ENCODE peak calls at places on chromosomes 2 and 18, in eight cellular contexts. J, P, Y, F, V, G, I and T are unnamed samples.

GRCh38 chr2:129863350-129863749 is 116.1 kb upstream of the RAB6C start:
- DNase-seq in J (no peak), P (no peak), Y (no peak), F (no peak), V (no peak), G (no peak), I (no peak), T (no peak)

GRCh38 chr18:34956663-34957062 is 84.5 kb upstream of the MAPRE2 start:
- DNase-seq in J (no peak), P (no peak), Y (no peak), F (no peak), V (no peak), G (peak), I (peak), T (no peak)

GRCh38 chr2:119158563-119159347 is at the start of gene C1QL2:
- DNase-seq in J (no peak), P (no peak), Y (no peak), F (no peak), V (no peak), G (no peak), I (no peak), T (no peak)

GRCh38 chr2:101253013-101253712 is 477 bp downstream of the CNOT11 start:
- DNase-seq in J (peak), P (peak), Y (peak), F (peak), V (peak), G (peak), I (peak), T (peak)

GRCh38 chr2:9763356-9764152 is 79.7 kb upstream of the TAF1B start:
- DNase-seq in J (no peak), P (no peak), Y (no peak), F (no peak), V (no peak), G (peak), I (no peak), T (no peak)

GRCh38 chr2:37689751-37690150 is 18.3 kb upstream of the CDC42EP3 start:
- DNase-seq in J (no peak), P (peak), Y (no peak), F (no peak), V (no peak), G (no peak), I (no peak), T (no peak)

GRCh38 chr2:177763532-177764265 is 308.9 kb downstream of the PDE11A start:
- DNase-seq in J (peak), P (peak), Y (peak), F (no peak), V (peak), G (peak), I (peak), T (peak)

GRCh38 chr2:175156534-175156933 is 11.5 kb downstream of the ATF2 start:
- DNase-seq in J (no peak), P (no peak), Y (no peak), F (no peak), V (no peak), G (peak), I (no peak), T (no peak)

GRCh38 chr2:20452551-20452950 is 5.7 kb downstream of the RHOB start:
- DNase-seq in J (peak), P (peak), Y (peak), F (peak), V (no peak), G (peak), I (peak), T (peak)

GRCh38 chr2:10513201-10513600 is 65.1 kb upstream of the ODC1 start:
- DNase-seq in J (no peak), P (no peak), Y (no peak), F (no peak), V (no peak), G (no peak), I (no peak), T (peak)

GRCh38 chr2:102107741-102108070 is 34.8 kb upstream of the IL1R1 start:
- DNase-seq in J (no peak), P (no peak), Y (no peak), F (no peak), V (no peak), G (peak), I (peak), T (no peak)

GRCh38 chr2:128381001-128381938 is 62.6 kb upstream of the HS6ST1 start:
- DNase-seq in J (no peak), P (peak), Y (peak), F (no peak), V (peak), G (peak), I (no peak), T (peak)

GRCh38 chr2:237590272-237591020 is at the start of gene RAB17:
- DNase-seq in J (peak), P (no peak), Y (peak), F (no peak), V (peak), G (no peak), I (peak), T (no peak)

GRCh38 chr18:50341443-50341842 is 33.4 kb upstream of the SKA1 start:
- DNase-seq in J (no peak), P (no peak), Y (no peak), F (no peak), V (no peak), G (no peak), I (no peak), T (no peak)

GRCh38 chr2:96832751-96833507 is 10.9 kb downstream of the ANKRD23 start:
- DNase-seq in J (peak), P (peak), Y (peak), F (no peak), V (peak), G (peak), I (peak), T (no peak)

GRCh38 chr2:24489942-24490673 is 946 bp upstream of the NCOA1 start:
- DNase-seq in J (no peak), P (peak), Y (peak), F (no peak), V (no peak), G (peak), I (peak), T (no peak)

GRCh38 chr2:224158831-224159230 is 119.7 kb upstream of the SERPINE2 start:
- DNase-seq in J (no peak), P (no peak), Y (no peak), F (peak), V (no peak), G (no peak), I (no peak), T (no peak)

GRCh38 chr2:192029089-192029488 is 165.6 kb downstream of the TMEFF2 start:
- DNase-seq in J (no peak), P (no peak), Y (no peak), F (no peak), V (no peak), G (peak), I (peak), T (no peak)

GRCh38 chr18:1458547-1458946 is 553.9 kb downstream of the ADCYAP1 start:
- DNase-seq in J (no peak), P (no peak), Y (no peak), F (no peak), V (no peak), G (no peak), I (no peak), T (no peak)

GRCh38 chr18:44882163-44882881 is 201.6 kb downstream of the SETBP1 start:
- DNase-seq in J (no peak), P (no peak), Y (no peak), F (no peak), V (no peak), G (no peak), I (no peak), T (no peak)

GRCh38 chr2:191020742-191021381 is 6.9 kb upstream of the STAT1 start:
- DNase-seq in J (peak), P (peak), Y (no peak), F (peak), V (no peak), G (peak), I (peak), T (peak)

GRCh38 chr2:95296036-95296435 is 1.1 kb upstream of the KCNIP3 start:
- DNase-seq in J (no peak), P (no peak), Y (no peak), F (no peak), V (no peak), G (no peak), I (no peak), T (no peak)

GRCh38 chr2:141728142-141728541 is 402.7 kb downstream of the LRP1B start:
- DNase-seq in J (no peak), P (no peak), Y (no peak), F (no peak), V (no peak), G (no peak), I (no peak), T (no peak)

GRCh38 chr2:8475349-8476045 is 206.4 kb upstream of the ID2 start:
- DNase-seq in J (no peak), P (no peak), Y (no peak), F (no peak), V (no peak), G (no peak), I (no peak), T (no peak)

GRCh38 chr18:63878343-63878742 is 9.2 kb upstream of the SERPINB2 start:
- DNase-seq in J (no peak), P (no peak), Y (no peak), F (no peak), V (no peak), G (peak), I (peak), T (no peak)

GRCh38 chr2:38178556-38179419 is 102.8 kb upstream of the CYP1B1 start:
- DNase-seq in J (peak), P (peak), Y (no peak), F (no peak), V (no peak), G (peak), I (peak), T (peak)

GRCh38 chr18:22211660-22212059 is 42.3 kb downstream of the GATA6 start:
- DNase-seq in J (peak), P (no peak), Y (no peak), F (no peak), V (no peak), G (no peak), I (no peak), T (no peak)

GRCh38 chr18:35459997-35460396 is 37.8 kb downstream of the INO80C start:
- DNase-seq in J (no peak), P (no peak), Y (no peak), F (no peak), V (no peak), G (no peak), I (no peak), T (no peak)

GRCh38 chr18:25921677-25922421 is 168.6 kb downstream of the SS18 start:
- DNase-seq in J (peak), P (no peak), Y (no peak), F (no peak), V (no peak), G (peak), I (peak), T (no peak)

GRCh38 chr2:226771067-226771466 is 28.6 kb downstream of the IRS1 start:
- DNase-seq in J (no peak), P (no peak), Y (no peak), F (no peak), V (no peak), G (no peak), I (no peak), T (no peak)

GRCh38 chr2:23624378-23624777 is 239.4 kb downstream of the KLHL29 start:
- DNase-seq in J (no peak), P (no peak), Y (no peak), F (no peak), V (peak), G (peak), I (no peak), T (no peak)

GRCh38 chr2:130901061-130901460 is 64.3 kb downstream of the ARHGEF4 start:
- DNase-seq in J (no peak), P (no peak), Y (no peak), F (peak), V (no peak), G (no peak), I (no peak), T (no peak)

GRCh38 chr2:79972661-79973060 is 331.9 kb downstream of the LRRTM1 start:
- DNase-seq in J (no peak), P (no peak), Y (no peak), F (no peak), V (no peak), G (no peak), I (no peak), T (no peak)

GRCh38 chr2:159204381-159204780 is 82.1 kb downstream of the WDSUB1 start:
- DNase-seq in J (no peak), P (no peak), Y (no peak), F (no peak), V (no peak), G (no peak), I (no peak), T (no peak)

GRCh38 chr2:159200498-159200897 is 86.0 kb downstream of the WDSUB1 start:
- DNase-seq in J (no peak), P (peak), Y (no peak), F (no peak), V (no peak), G (peak), I (peak), T (no peak)

GRCh38 chr2:159201321-159202063 is 85.0 kb downstream of the WDSUB1 start:
- DNase-seq in J (no peak), P (no peak), Y (no peak), F (no peak), V (no peak), G (peak), I (peak), T (no peak)

GRCh38 chr2:159199751-159200465 is 86.6 kb downstream of the WDSUB1 start:
- DNase-seq in J (no peak), P (no peak), Y (no peak), F (no peak), V (no peak), G (peak), I (no peak), T (no peak)

DNA sequence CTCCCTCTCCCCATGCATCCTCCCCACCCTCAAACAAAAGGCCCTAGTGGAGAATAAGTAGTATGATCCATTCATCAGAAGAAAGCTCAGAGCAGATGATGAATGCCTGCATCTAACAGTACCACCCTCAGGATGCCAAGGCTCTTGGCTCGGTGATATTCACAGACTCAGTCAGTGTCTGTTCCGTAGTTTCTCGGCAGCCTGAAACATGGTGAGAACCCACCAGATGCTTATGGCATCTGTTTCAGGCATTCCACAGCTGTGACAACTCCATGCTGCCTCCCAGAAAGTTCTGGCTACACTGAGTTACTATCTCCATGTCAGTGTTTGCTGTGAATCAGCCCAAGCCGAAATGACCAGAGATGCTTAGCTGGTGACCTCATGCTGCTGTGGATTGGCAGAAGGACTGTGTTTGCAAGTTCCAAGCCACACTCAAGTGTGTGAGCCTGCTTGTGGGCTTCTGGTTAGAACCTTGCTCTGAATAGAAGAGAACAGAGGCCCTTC is 83.9 kb downstream of the WDSUB1 start:
- DNase-seq in J (peak), P (peak), Y (peak), F (no peak), V (no peak), G (peak), I (peak), T (no peak)
- TF ChIP-seq CTCF in J (no peak), P (no peak), Y (peak), F (no peak), V (no peak), G (peak), I (no peak), T (no peak)

DNA sequence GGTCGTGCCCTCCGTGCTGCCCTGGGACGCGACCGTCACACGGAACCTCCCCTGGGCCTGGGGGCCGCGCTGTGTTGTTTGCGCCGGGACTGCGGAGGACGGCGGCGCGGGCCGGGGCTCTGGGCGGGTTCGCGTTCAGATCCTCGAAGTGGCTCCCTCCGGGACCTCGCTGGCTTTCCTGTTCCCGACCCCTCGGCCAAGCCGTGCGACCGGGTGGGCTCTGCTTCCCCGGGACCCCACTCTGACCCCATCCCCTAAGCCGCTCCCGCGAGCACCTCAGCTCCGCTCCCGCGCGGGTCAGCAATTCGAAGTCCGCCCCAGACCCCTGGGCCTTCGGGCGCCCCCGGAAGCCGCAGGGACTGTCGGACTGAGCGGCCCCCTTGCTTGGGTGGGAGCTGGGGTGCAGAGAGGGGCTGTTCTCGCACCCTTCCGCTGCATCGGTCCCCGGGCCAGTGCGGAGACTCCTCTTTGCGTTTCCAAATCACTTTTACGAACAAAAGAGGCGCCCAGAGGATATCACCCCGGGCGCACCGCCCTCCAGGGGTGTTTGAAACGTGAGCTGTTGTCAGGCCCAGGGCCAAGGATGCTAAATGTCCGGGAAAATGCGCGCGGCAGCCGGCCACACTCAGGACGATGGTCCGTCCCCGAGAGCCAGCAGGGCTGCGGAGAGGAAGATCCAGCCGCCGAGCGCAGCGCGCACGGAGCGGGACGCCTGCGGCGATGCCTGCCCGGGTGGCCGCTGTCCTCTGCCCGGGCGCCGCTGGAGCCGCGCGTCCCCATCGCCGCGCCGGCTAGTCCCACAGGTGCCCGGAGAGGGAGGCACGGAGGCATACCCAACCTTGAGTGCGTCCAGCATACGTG is 73.5 kb downstream of the ZCCHC2 start:
- DNase-seq in J (no peak), P (no peak), Y (no peak), F (no peak), V (no peak), G (peak), I (no peak), T (no peak)
- H3K4me3 ChIP-seq in J (peak), P (peak), Y (peak), F (peak), V (peak), G (peak), I (peak), T (no peak)

GRCh38 chr2:233728723-233729301 is at the start of gene UGT1A3:
- DNase-seq in J (no peak), P (no peak), Y (no peak), F (no peak), V (no peak), G (no peak), I (no peak), T (no peak)
- TF ChIP-seq CTCF in J (no peak), P (no peak), Y (no peak), F (no peak), V (no peak), G (no peak), I (no peak), T (no peak)

GRCh38 chr2:145751155-145751554 is 1231.2 kb upstream of the ZEB2 start:
- DNase-seq in J (no peak), P (no peak), Y (no peak), F (no peak), V (no peak), G (no peak), I (peak), T (no peak)
- H3K4me3 ChIP-seq in J (no peak), P (no peak), Y (no peak), F (no peak), V (no peak), G (no peak), I (no peak), T (no peak)

DNA sequence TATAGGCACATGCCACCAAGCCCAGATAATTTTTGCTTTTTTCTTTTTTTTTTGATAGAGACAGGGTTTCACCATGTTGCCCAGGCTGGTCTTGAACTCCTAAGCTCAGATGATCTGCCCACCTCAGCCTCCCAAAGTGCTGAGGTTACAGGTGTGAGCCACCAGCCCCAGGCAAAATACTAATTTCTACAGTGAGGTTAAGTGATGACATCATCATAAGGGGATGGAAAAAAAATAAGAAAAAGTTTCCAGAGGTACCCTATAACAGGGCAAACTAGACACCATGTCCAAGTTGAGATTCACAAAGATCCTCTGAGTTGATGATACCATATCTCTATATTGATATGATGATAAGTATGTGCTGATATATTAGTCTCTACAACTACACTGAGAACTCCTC is 163.7 kb upstream of the ACVR2A start:
- DNase-seq in J (no peak), P (no peak), Y (no peak), F (no peak), V (no peak), G (no peak), I (no peak), T (no peak)
- TF ChIP-seq CTCF in J (no peak), P (no peak), Y (no peak), F (no peak), V (no peak), G (no peak), I (no peak), T (no peak)

DNA sequence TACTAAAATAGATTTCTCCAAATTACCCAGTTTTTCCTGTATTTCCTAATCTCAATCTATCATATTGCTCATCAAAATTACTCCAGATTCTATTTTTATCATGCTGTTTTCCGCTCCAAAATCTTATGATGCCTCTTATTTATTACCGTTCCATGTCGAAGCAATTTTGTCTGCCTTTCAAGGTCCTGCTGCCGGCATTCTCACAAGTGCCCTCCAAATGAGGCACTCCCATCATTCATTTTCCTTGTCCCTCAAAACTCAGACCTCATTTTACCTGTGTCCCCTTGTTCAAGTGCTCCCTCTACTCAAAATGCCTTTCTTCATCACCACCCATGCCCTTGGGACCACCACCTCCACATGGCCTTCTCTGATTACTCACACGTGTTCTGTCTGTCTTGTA is 13.1 kb downstream of the NEB start:
- DNase-seq in J (peak), P (no peak), Y (no peak), F (no peak), V (no peak), G (no peak), I (no peak), T (no peak)
- H3K4me3 ChIP-seq in J (no peak), P (no peak), Y (no peak), F (no peak), V (no peak), G (no peak), I (no peak), T (no peak)

DNA sequence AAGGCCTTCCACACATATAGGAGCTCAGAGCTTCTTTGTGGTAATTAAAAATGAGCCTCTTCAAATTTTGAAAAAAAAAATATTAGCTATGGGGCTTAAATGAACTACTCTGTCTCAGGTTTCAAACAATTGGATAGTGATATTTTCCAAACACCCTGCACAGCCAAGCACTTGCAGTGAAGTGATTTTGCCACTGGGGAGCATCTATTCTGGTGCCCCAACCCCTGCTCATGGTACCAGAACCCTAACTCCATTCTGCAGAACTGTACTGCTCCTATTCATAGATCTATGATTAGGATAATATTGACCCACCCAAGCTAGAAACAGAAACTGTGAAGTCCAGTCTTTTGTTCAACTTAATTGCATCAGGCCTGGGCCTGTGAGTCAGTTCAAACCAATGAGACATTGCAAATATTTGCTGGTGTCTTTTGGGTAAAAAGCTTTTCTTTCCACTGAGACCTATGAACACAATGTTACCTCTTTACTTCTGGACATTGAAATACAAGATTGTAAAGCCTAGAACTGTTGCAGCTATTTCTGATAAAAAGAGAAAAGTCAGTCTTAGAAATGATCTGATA is 324.0 kb downstream of the GALNT13 start:
- DNase-seq in J (no peak), P (no peak), Y (no peak), F (no peak), V (no peak), G (peak), I (peak), T (no peak)
- TF ChIP-seq CTCF in J (no peak), P (no peak), Y (no peak), F (no peak), V (no peak), G (no peak), I (no peak), T (no peak)